ENCODE peak calls at places on chromosome X, in four cellular contexts. V is aorta, G is SJSA1, Z is left lung. K is an unnamed sample.

GRCh38 chrX:24190500-24191156 is 41.1 kb downstream of the ZFX start:
- DNase-seq in G (no peak), Z (no peak), V (no peak), K (no peak)

GRCh38 chrX:120474085-120474484 is 5.0 kb upstream of the LAMP2 start:
- DNase-seq in V (no peak), G (no peak), Z (no peak), K (no peak)

GRCh38 chrX:117957128-117957527 is 159.5 kb downstream of the KLHL13 start:
- DNase-seq in V (no peak), Z (no peak), G (no peak), K (no peak)

GRCh38 chrX:119218198-119218597 is 17.9 kb upstream of the PGRMC1 start:
- DNase-seq in G (no peak), Z (no peak), V (no peak), K (no peak)

GRCh38 chrX:40173662-40174593 is 76.2 kb upstream of the BCOR start:
- DNase-seq in Z (peak; percentile 81), V (no peak), G (peak; percentile 68), K (peak; percentile 37)

GRCh38 chrX:2894885-2895292 is 34.2 kb downstream of the ARSD start:
- DNase-seq in G (no peak), Z (no peak), V (no peak), K (no peak)

GRCh38 chrX:138897621-138898492 is 186.3 kb upstream of the FGF13 start:
- DNase-seq in G (no peak), Z (no peak), V (no peak), K (no peak)

GRCh38 chrX:11499076-11500044 is 166.4 kb downstream of the ARHGAP6 start:
- DNase-seq in Z (no peak), V (no peak), G (no peak), K (no peak)

GRCh38 chrX:121106484-121107235 is 59.2 kb downstream of the GLUD2 start:
- DNase-seq in Z (no peak), V (no peak), G (no peak), K (no peak)

GRCh38 chrX:102599950-102600579 is 750 bp downstream of the ARMCX5 start:
- DNase-seq in V (no peak), G (no peak), Z (no peak), K (no peak)

GRCh38 chrX:119870626-119871131 is 854 bp downstream of the RNF113A start:
- DNase-seq in Z (no peak), G (no peak), V (no peak), K (no peak)

GRCh38 chrX:39875834-39876625 is 221.7 kb downstream of the BCOR start:
- DNase-seq in G (no peak), V (no peak), Z (no peak), K (no peak)

GRCh38 chrX:103861200-103861599 is 29.1 kb upstream of the RAB9B start:
- DNase-seq in G (no peak), V (no peak), Z (no peak), K (no peak)

GRCh38 chrX:21955398-21956189 is 15.1 kb downstream of the SMS start:
- DNase-seq in Z (no peak), V (no peak), G (no peak), K (no peak)

DNA sequence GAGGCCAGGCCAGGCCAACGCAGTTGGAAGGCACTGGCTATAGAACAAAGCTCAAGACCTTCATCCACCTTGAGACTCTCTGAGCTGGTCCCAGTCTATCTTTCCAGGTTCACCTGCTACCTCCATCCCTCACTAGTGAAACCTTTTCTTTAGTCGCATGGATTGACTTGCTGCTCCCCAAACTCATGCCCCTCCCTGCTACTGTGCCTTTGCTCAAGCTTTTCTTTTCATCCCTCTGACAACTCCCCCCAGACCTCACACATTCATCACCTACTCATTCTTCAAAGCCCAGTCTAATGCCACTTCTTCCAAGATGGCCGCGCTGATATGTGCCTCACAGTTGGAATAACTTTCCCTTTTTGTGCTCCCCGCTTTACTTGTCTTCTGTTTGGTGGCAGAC is 58.0 kb downstream of the CNGA2 start:
- DNase-seq in G (no peak), Z (no peak), V (no peak), K (no peak)
- H3K9me3 ChIP-seq in G (no peaks in the 10 kb centered on the region), Z (no peaks in the 10 kb centered on the region), V (no peaks in the 10 kb centered on the region), K (no peaks in the 10 kb centered on the region)

DNA sequence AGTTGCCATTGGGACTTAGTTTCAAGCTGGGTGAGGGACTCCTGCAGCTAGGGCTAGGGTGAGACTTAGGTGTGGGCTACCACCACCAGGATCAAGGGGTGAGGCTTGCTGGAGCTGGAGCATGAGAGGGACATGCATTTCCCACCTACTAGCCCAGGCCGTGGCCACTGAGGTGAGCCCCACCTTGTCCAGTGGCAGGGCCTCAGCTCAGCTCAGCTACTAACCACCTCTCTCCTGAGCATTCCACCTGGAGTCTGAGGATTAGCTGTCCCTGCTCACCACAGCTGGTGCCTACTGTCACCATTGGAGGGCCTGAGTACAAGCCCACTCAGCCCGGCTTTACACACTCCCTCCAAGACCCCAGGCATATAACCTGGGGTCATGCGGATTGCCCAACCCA is 62.6 kb upstream of the MAGEH1 start:
- DNase-seq in Z (no peak), G (no peak), V (no peak), K (no peak)
- H3K9me3 ChIP-seq in Z (no peaks in the 10 kb centered on the region), G (no peaks in the 10 kb centered on the region), V (no peaks in the 10 kb centered on the region), K (no peaks in the 10 kb centered on the region)

GRCh38 chrX:155951237-155951789 is 46.2 kb upstream of the IL9R start:
- DNase-seq in Z (no peak), G (no peak), V (no peak), K (no peak)
- H3K9me3 ChIP-seq in Z (no peaks in the 10 kb centered on the region), G (peaks cover 9% of the 10 kb centered on the region), V (no peaks in the 10 kb centered on the region), K (no peaks in the 10 kb centered on the region)

DNA sequence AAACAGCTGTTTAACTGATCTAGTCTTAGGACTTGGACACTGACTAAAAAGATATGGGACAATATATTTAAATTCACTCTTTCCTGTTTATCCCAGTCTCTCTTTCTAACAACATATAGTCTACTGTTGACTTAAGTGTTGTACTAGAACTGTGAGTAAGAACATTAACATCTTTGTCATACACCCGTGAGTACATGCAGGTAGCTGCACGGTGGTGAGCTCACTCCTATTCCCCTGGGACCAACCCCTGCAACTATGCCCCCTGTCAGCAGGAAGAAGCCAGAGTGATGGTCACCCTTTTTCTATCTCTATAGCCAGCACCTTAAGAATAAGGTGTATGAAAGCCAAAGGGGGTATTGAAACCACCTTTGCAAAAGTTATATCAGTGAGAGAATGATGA is 17.6 kb downstream of the TBL1X start:
- DNase-seq in Z (no peak), V (no peak), G (no peak), K (no peak)
- H3K9me3 ChIP-seq in Z (no peaks in the 10 kb centered on the region), V (no peaks in the 10 kb centered on the region), G (no peaks in the 10 kb centered on the region), K (no peaks in the 10 kb centered on the region)

GRCh38 chrX:84144281-84144680 is 43.7 kb downstream of the RPS6KA6 start:
- DNase-seq in G (no peak), Z (no peak), V (no peak), K (no peak)

GRCh38 chrX:84144991-84145390 is 43.0 kb downstream of the RPS6KA6 start:
- DNase-seq in G (no peak), V (no peak), Z (no peak), K (no peak)
- H3K9me3 ChIP-seq in G (no peaks in the 10 kb centered on the region), V (no peaks in the 10 kb centered on the region), Z (no peaks in the 10 kb centered on the region), K (no peaks in the 10 kb centered on the region)